ENCODE peak calls at places on chromosomes 6 and 20, in six cellular contexts. U is lower lobe of right lung; E is mucosa of descending colon; M is activated T-cell treated with anti-CD3 and anti-CD28 coated beads for 1 hour; O is neural progenitor cell; Y is stimulated activated CD8-positive, alpha-beta memory T cell treated with anti-CD3 and anti-CD28 coated beads, Interleukin-15, amount 100 ng/mL, for 4 hours. S is an unnamed sample.

GRCh38 chr6:145245119-145245518 is 490.2 kb downstream of the EPM2A start:
- DNase-seq in M (no peak), O (no peak), U (no peak), Y (no peak), E (no peak), S (no peak)

GRCh38 chr6:170378502-170378901 is 71.9 kb downstream of the FAM120B start:
- DNase-seq in E (no peak), Y (no peak), U (no peak), M (no peak), O (no peak), S (no peak)

GRCh38 chr20:57073402-57073801 is 193.0 kb downstream of the BMP7 start:
- DNase-seq in U (no peak), Y (no peak), E (no peak), O (no peak), M (no peak), S (no peak)

GRCh38 chr6:168865-169455 is 123.3 kb upstream of the DUSP22 start:
- DNase-seq in E (no peak), Y (no peak), M (no peak), O (peak; percentile 49), U (no peak), S (no peak)

GRCh38 chr20:24034820-24035219 is 46.2 kb upstream of the GGTLC1 start:
- DNase-seq in O (no peak), M (no peak), Y (no peak), E (no peak), U (no peak), S (no peak)

GRCh38 chr6:166586424-166587156 is at the start of gene RAMACL:
- DNase-seq in M (no peak), Y (no peak), U (no peak), O (peak; percentile 61), E (no peak), S (peak; percentile 40)

GRCh38 chr6:108589244-108589730 is 28.6 kb downstream of the FOXO3 start:
- DNase-seq in Y (no peak), M (no peak), O (peak; percentile 86), E (peak; percentile 75), U (peak; percentile 88), S (peak; percentile 85)

GRCh38 chr6:22709804-22710203 is 140.4 kb downstream of the HDGFL1 start:
- DNase-seq in U (no peak), M (no peak), Y (no peak), O (no peak), E (no peak), S (no peak)

S was measured in stomach.